ENCODE peak calls at places on chromosomes 3 and 15, in seven cellular contexts. L, F, C, E, V, R and N are unnamed samples.

GRCh38 chr3:10426346-10427233 is 78.8 kb downstream of the ATP2B2 start:
- DNase-seq in L (no peak), F (no peak), C (no peak), E (no peak), V (no peak), R (no peak), N (no peak)

GRCh38 chr3:196639517-196640500 is at the start of gene NRROS:
- DNase-seq in L (peak; percentile 37), F (peak; percentile 43), C (peak; percentile 64), E (no peak), V (peak; percentile 49), R (peak; percentile 86), N (peak; percentile 55)

GRCh38 chr3:100210777-100211145 is 50.0 kb upstream of the TBC1D23 start:
- DNase-seq in L (no peak), F (peak; percentile 84), C (no peak), E (no peak), V (no peak), R (no peak), N (peak; percentile 83)

GRCh38 chr15:46413799-46414198 is 779.0 kb downstream of the SQOR start:
- DNase-seq in L (no peak), F (peak; percentile 56), C (no peak), E (no peak), V (no peak), R (no peak), N (no peak)

GRCh38 chr3:140455476-140455875 is 222.4 kb upstream of the TRIM42 start:
- DNase-seq in L (no peak), F (peak; percentile 29), C (no peak), E (no peak), V (no peak), R (no peak), N (no peak)

GRCh38 chr3:175916151-175916946 is 1057.2 kb downstream of the NAALADL2 start:
- DNase-seq in L (no peak), F (no peak), C (no peak), E (no peak), V (no peak), R (no peak), N (no peak)

GRCh38 chr3:112653881-112654300 is 12.9 kb upstream of the CCDC80 start:
- DNase-seq in L (no peak), F (peak; percentile 98), C (no peak), E (peak; percentile 92), V (no peak), R (peak; percentile 46), N (no peak)

GRCh38 chr3:30683769-30684168 is 77.4 kb downstream of the TGFBR2 start:
- DNase-seq in L (no peak), F (no peak), C (no peak), E (peak; percentile 19), V (no peak), R (no peak), N (no peak)

GRCh38 chr3:129627350-129628168 is 21.1 kb upstream of the PLXND1 start:
- DNase-seq in L (peak; percentile 86), F (peak; percentile 94), C (peak; percentile 90), E (peak; percentile 89), V (peak; percentile 86), R (peak; percentile 83), N (peak; percentile 90)

GRCh38 chr3:144773344-144773743 is 801.7 kb downstream of the DIPK2A start:
- DNase-seq in L (no peak), F (no peak), C (no peak), E (no peak), V (no peak), R (no peak), N (no peak)

GRCh38 chr15:64459382-64459781 is 996 bp upstream of the ZNF609 start:
- DNase-seq in L (no peak), F (no peak), C (no peak), E (no peak), V (no peak), R (no peak), N (no peak)

GRCh38 chr15:88391006-88391405 is 76.2 kb downstream of the MRPL46 start:
- DNase-seq in L (no peak), F (no peak), C (no peak), E (no peak), V (no peak), R (no peak), N (no peak)